ENCODE peak calls at places on chromosomes 1 and 21, in seven cellular contexts. F is heart left ventricle, E is esophagus muscularis mucosa, S is stomach, U is HCT116, P is tibial nerve, G is breast epithelium. L is an unnamed sample.

GRCh38 chr1:76625887-76626286 is 241.4 kb upstream of the ST6GALNAC5 start:
- DNase-seq in U (no peak), G (no peak), F (no peak), P (no peak), S (no peak), E (no peak), L (no peak)

GRCh38 chr21:45556645-45557601 is 14.7 kb upstream of the SLC19A1 start:
- DNase-seq in P (no peak), G (no peak), F (peak; percentile 67), S (no peak), U (no peak), E (no peak), L (peak; percentile 61)

GRCh38 chr1:206634365-206635079 is 814 bp upstream of the DYRK3 start:
- DNase-seq in U (peak; percentile 74), S (peak; percentile 95), P (peak; percentile 96), G (peak; percentile 91), E (peak; percentile 97), F (peak; percentile 94), L (peak; percentile 98)

GRCh38 chr1:150212070-150212469 is 23.8 kb downstream of the ANP32E start:
- DNase-seq in E (no peak), F (no peak), U (no peak), S (no peak), P (no peak), G (no peak), L (no peak)

GRCh38 chr21:35057428-35057827 is 8.3 kb upstream of the RUNX1 start:
- DNase-seq in E (no peak), G (no peak), U (no peak), P (no peak), S (no peak), F (no peak), L (no peak)

GRCh38 chr1:7046314-7046713 is 261.1 kb downstream of the CAMTA1 start:
- DNase-seq in G (no peak), U (no peak), F (no peak), P (no peak), E (no peak), S (peak; percentile 30), L (no peak)

GRCh38 chr21:37204580-37204979 is 62.6 kb downstream of the VPS26C start:
- DNase-seq in E (no peak), S (no peak), P (no peak), F (no peak), G (no peak), U (no peak), L (no peak)

GRCh38 chr1:147292635-147293251 is 50.3 kb downstream of the CHD1L start:
- DNase-seq in S (no peak), F (no peak), E (no peak), U (no peak), G (no peak), P (no peak), L (no peak)

GRCh38 chr1:211490821-211491415 is 1.0 kb downstream of the RD3 start:
- DNase-seq in F (no peak), G (no peak), U (no peak), S (no peak), P (no peak), E (no peak), L (no peak)

GRCh38 chr1:169538998-169539871 is 47.0 kb downstream of the F5 start:
- DNase-seq in P (no peak), S (no peak), G (no peak), U (peak; percentile 18), F (no peak), E (no peak), L (no peak)

GRCh38 chr1:87885263-87885662 is 556.6 kb downstream of the LMO4 start:
- DNase-seq in G (no peak), E (no peak), P (no peak), F (no peak), U (no peak), S (no peak), L (no peak)

GRCh38 chr1:234602334-234603220 is 7.4 kb downstream of the IRF2BP2 start:
- DNase-seq in S (peak; percentile 43), P (peak; percentile 54), G (peak; percentile 61), F (no peak), E (no peak), U (peak; percentile 88), L (no peak)

GRCh38 chr1:32111789-32112188 is 3.9 kb downstream of the KPNA6 start:
- DNase-seq in S (no peak), P (no peak), E (no peak), U (no peak), G (no peak), F (no peak), L (no peak)

GRCh38 chr1:198876371-198876871 is 237.6 kb downstream of the PTPRC start:
- DNase-seq in S (no peak), P (no peak), E (no peak), G (no peak), F (no peak), U (no peak), L (no peak)

GRCh38 chr1:155970531-155971167 is 7.7 kb downstream of the ARHGEF2 start:
- DNase-seq in S (peak; percentile 51), U (no peak), F (peak; percentile 89), E (no peak), P (peak; percentile 66), G (no peak), L (no peak)

GRCh38 chr1:32538887-32539583 is at the start of gene ZBTB8A:
- DNase-seq in F (no peak), E (no peak), S (peak; percentile 50), P (peak; percentile 14), G (peak; percentile 27), U (peak; percentile 54), L (no peak)

GRCh38 chr21:41861987-41862386 is 17.2 kb downstream of the PRDM15 start:
- DNase-seq in U (no peak), S (no peak), G (no peak), P (no peak), F (no peak), E (no peak), L (no peak)

GRCh38 chr1:17475729-17476128 is 36.3 kb upstream of the RCC2 start:
- DNase-seq in G (no peak), S (no peak), E (no peak), P (no peak), U (no peak), F (peak; percentile 34), L (no peak)

GRCh38 chr1:186960866-186961265 is 132.1 kb downstream of the PLA2G4A start:
- DNase-seq in U (no peak), G (no peak), P (no peak), F (no peak), E (no peak), S (no peak), L (no peak)

GRCh38 chr21:41931041-41931451 is 22.8 kb downstream of the C2CD2 start:
- DNase-seq in G (no peak), P (no peak), U (no peak), E (no peak), S (no peak), F (no peak), L (no peak)

GRCh38 chr1:47023268-47024137 is at the start of gene CYP4X1:
- DNase-seq in S (peak; percentile 70), U (no peak), G (no peak), P (peak; percentile 18), F (peak; percentile 74), E (peak; percentile 86), L (no peak)

GRCh38 chr1:167057297-167057688 is 32.9 kb downstream of the GPA33 start:
- DNase-seq in E (peak; percentile 78), S (peak; percentile 52), F (no peak), U (peak; percentile 56), G (no peak), P (no peak), L (no peak)

GRCh38 chr1:206114692-206115430 is 2.3 kb downstream of the AVPR1B start:
- DNase-seq in F (no peak), S (no peak), E (no peak), G (no peak), P (no peak), U (no peak), L (no peak)

GRCh38 chr1:115084902-115085505 is 4.3 kb downstream of the TSPAN2 start:
- DNase-seq in S (no peak), P (no peak), U (no peak), G (no peak), F (no peak), E (no peak), L (no peak)

GRCh38 chr1:194466706-194467105 is 1280.3 kb upstream of the B3GALT2 start:
- DNase-seq in F (no peak), G (no peak), S (no peak), E (no peak), P (no peak), U (no peak), L (no peak)

GRCh38 chr1:245235156-245235555 is 80.4 kb downstream of the KIF26B start:
- DNase-seq in P (no peak), U (no peak), E (no peak), G (no peak), F (no peak), S (peak; percentile 46), L (no peak)

GRCh38 chr1:18649713-18650370 is 19.2 kb downstream of the PAX7 start:
- DNase-seq in F (no peak), E (no peak), U (no peak), G (no peak), S (no peak), P (no peak), L (no peak)

GRCh38 chr1:230104395-230105244 is 37.6 kb downstream of the GALNT2 start:
- DNase-seq in S (peak; percentile 96), E (peak; percentile 98), P (peak; percentile 96), U (peak; percentile 94), F (peak; percentile 94), G (peak; percentile 94), L (peak; percentile 98)
- TF ChIP-seq POLR2A in S (no peak), E (no peak), P (peak; percentile 30), U (no peak), F (no peak), G (no peak), L (no peak)

GRCh38 chr1:179175011-179175934 is 54.2 kb downstream of the ABL2 start:
- DNase-seq in S (no peak), F (no peak), U (no peak), G (peak; percentile 76), P (peak; percentile 30), E (no peak), L (no peak)
- H3K27ac ChIP-seq in S (peak overlapping the region; percentile 42), F (peak overlapping the region; percentile 42), U (no peak overlapping the region), G (peak overlapping the region; percentile 77), P (peak overlapping the region; percentile 78), E (peak overlapping the region; percentile 65), L (peak overlapping the region; percentile 52)

GRCh38 chr1:54275349-54275748 is 75.4 kb downstream of the MRPL37 start:
- DNase-seq in F (peak; percentile 79), P (peak; percentile 49), G (peak; percentile 65), S (peak; percentile 72), U (no peak), E (peak; percentile 95), L (peak; percentile 87)
- H3K4me3 ChIP-seq in F (no peak overlapping the region), P (no peak overlapping the region), G (no peak overlapping the region), S (no peak overlapping the region), U (no peak overlapping the region), E (peak overlapping the region; percentile 26), L (no peak overlapping the region)

DNA sequence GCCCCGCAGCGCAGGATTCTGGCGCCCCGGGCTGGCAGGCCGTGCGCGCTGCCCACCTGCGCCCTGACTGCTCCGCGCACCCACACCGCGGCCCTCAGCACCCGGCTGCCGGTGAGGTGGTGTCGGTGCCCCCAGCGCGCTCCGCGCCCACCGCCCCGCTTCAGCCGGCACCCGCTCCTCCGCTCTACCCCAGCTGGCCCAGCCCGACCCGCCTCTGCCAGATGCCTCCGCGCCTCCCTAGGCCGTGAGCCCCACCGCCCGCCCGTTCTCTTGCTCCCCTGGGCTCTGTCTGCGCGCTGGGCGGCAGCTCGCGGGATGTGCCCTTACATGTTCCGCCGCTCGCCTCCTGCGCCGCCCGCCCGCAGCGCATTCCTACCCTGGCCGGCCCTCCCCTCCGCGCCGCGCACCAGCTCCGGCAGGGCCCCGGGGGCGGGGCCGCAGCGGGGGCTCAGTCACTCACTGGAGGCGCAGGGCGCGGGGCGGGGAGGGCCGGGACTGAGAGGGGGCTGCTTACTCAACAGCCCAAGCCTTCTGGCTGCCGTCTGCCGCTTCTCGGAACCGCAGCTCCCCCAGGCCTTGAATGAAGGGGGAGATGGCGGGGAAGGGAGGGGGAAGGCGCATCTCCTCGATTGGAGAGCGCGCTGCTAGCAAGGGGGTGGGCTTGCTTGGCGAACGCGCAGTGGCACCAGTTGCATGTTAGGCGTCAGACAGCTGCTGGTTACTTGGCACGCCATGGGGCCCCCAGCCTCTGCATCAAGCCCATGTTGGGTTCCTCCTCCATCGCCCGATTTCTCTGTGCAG is at the start of gene PHLDA3:
- DNase-seq in E (peak; percentile 96), F (peak; percentile 92), G (peak; percentile 93), P (peak; percentile 83), S (peak; percentile 79), U (no peak), L (peak; percentile 95)
- TF ChIP-seq POLR2A in E (peak; percentile 93), F (no peak), G (peak; percentile 41), P (peak; percentile 92), S (peak; percentile 13), U (no peak), L (peak; percentile 68)